ENCODE peak calls at places on chromosomes 4 and X, in five cellular contexts. G, R, E, O and K are unnamed samples.

GRCh38 chr4:140133576-140133975 is 20.4 kb downstream of the MAML3 start:
- DNase-seq in G (no peak), R (no peak), E (no peak), O (no peak), K (no peak)

GRCh38 chr4:145935253-145936141 is 3.1 kb downstream of the ZNF827 start:
- DNase-seq in E (no peak), O (no peak), R (no peak), G (no peak), K (no peak)

GRCh38 chr4:234178-234577 is 71.1 kb downstream of the ZNF732 start:
- DNase-seq in G (no peak), O (no peak), R (no peak), E (no peak), K (no peak)

GRCh38 chrX:67094061-67094460 is 449.8 kb upstream of the AR start:
- DNase-seq in E (no peak), O (no peak), R (no peak), G (no peak), K (no peak)

GRCh38 chr4:100289980-100290379 is 99.7 kb upstream of the DDIT4L start:
- DNase-seq in G (no peak), R (no peak), E (no peak), O (no peak), K (no peak)

GRCh38 chrX:3143043-3143799 is 102.0 kb downstream of the ARSF start:
- DNase-seq in R (no peak), O (no peak), E (peak), G (no peak), K (peak)

GRCh38 chr4:31094474-31094873 is 374.3 kb downstream of the PCDH7 start:
- DNase-seq in R (no peak), E (no peak), G (no peak), O (no peak), K (no peak)

GRCh38 chr4:148029781-148030180 is 297.9 kb downstream of the ARHGAP10 start:
- DNase-seq in O (no peak), G (no peak), E (no peak), R (no peak), K (no peak)

GRCh38 chrX:68945603-68946228 is 116.9 kb downstream of the EFNB1 start:
- DNase-seq in R (no peak), E (no peak), O (no peak), G (no peak), K (no peak)

GRCh38 chr4:65773636-65774035 is 103.3 kb upstream of the EPHA5 start:
- DNase-seq in R (no peak), G (no peak), O (no peak), E (no peak), K (no peak)

GRCh38 chr4:47615385-47615784 is 130.3 kb downstream of the ATP10D start:
- DNase-seq in R (no peak), G (no peak), O (no peak), E (no peak), K (no peak)

GRCh38 chr4:71004281-71004851 is 10.9 kb downstream of the DCK start:
- DNase-seq in R (no peak), G (no peak), E (peak), O (no peak), K (no peak)

GRCh38 chrX:50721771-50722521 is 92.0 kb downstream of the SHROOM4 start:
- DNase-seq in G (no peak), R (no peak), E (no peak), O (no peak), K (no peak)

GRCh38 chrX:386768-387575 is at the start of gene PPP2R3B:
- DNase-seq in O (peak), E (peak), R (peak), G (peak), K (peak)

GRCh38 chrX:386239-386767 is 404 bp downstream of the PPP2R3B start:
- DNase-seq in O (peak), R (no peak), E (no peak), G (peak), K (peak)

GRCh38 chrX:390459-390858 is 3.8 kb upstream of the PPP2R3B start:
- DNase-seq in O (no peak), E (no peak), G (no peak), R (no peak), K (no peak)

GRCh38 chrX:389021-389441 is 2.3 kb upstream of the PPP2R3B start:
- DNase-seq in G (peak), R (no peak), O (peak), E (no peak), K (no peak)

DNA sequence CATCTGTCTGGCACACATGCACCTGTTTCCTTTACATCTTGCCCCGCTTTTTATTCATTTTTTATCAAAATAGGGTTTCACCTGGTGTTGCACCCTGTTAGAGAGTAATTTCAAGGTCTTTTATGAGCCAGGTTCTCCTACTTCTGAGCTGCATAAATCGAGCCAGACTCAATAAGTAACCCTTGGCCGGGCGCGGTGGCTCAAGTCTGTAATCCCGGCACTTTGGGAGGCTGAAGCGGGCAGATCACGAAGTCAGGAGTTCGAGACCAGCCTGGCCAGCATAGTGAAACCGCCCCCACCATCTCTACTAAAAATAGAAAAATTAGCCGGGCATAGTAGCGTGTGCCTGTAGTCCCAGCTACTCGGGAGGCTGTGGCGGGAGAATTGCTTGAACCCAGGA is 1.0 kb upstream of the PPP2R3B start:
- DNase-seq in R (no peak), G (peak), E (no peak), O (peak), K (no peak)
- H3K4me3 ChIP-seq in R (peak), G (no peak), E (peak), O (peak), K (peak)

GRCh38 chr4:94344457-94344856 is 1.8 kb upstream of the HPGDS start:
- DNase-seq in R (no peak), G (no peak), E (no peak), O (no peak), K (no peak)

GRCh38 chr4:94342713-94343112 is at the start of gene HPGDS:
- DNase-seq in R (no peak), E (no peak), G (no peak), O (no peak), K (no peak)

GRCh38 chr4:94348705-94349104 is 6.1 kb upstream of the HPGDS start:
- DNase-seq in R (no peak), G (no peak), O (no peak), E (no peak), K (no peak)

GRCh38 chr4:94345984-94346383 is 3.3 kb upstream of the HPGDS start:
- DNase-seq in O (no peak), G (no peak), E (no peak), R (no peak), K (no peak)

GRCh38 chr4:94345267-94345666 is 2.6 kb upstream of the HPGDS start:
- DNase-seq in O (no peak), R (no peak), E (no peak), G (no peak), K (no peak)
- H3K4me3 ChIP-seq in O (no peak), R (no peak), E (no peak), G (no peak), K (no peak)

GRCh38 chr4:38785901-38786402 is 3.2 kb upstream of the TLR10 start:
- DNase-seq in R (peak), E (no peak), O (no peak), G (peak), K (no peak)

GRCh38 chr4:38787693-38788092 is 4.9 kb upstream of the TLR10 start:
- DNase-seq in G (no peak), R (no peak), O (no peak), E (no peak), K (no peak)

GRCh38 chr4:38784141-38784540 is 1.4 kb upstream of the TLR10 start:
- DNase-seq in R (no peak), G (no peak), O (no peak), E (no peak), K (no peak)

GRCh38 chr4:38783109-38783460 is 295 bp upstream of the TLR10 start:
- DNase-seq in G (no peak), E (no peak), R (no peak), O (no peak), K (no peak)

GRCh38 chr4:38785041-38785790 is 2.4 kb upstream of the TLR10 start:
- DNase-seq in O (no peak), G (no peak), R (no peak), E (no peak), K (no peak)
- H3K4me3 ChIP-seq in O (no peak), G (no peak), R (no peak), E (no peak), K (no peak)

GRCh38 chr4:13547563-13548041 is 3.3 kb upstream of the NKX3-2 start:
- DNase-seq in O (no peak), R (no peak), E (peak), G (no peak), K (no peak)
- H3K4me3 ChIP-seq in O (peak), R (peak), E (peak), G (no peak), K (peak)